ENCODE peak calls at places on chromosomes 11 and 22, in six cellular contexts. P is H1, I is IMR-90, S is neuronal stem cell, T is H9, Z is mesenchymal stem cell. K is an unnamed sample.
A peak's percentile ranks its signal among the peaks of the same experiment; 100 is the strongest.

GRCh38 chr11:27100534-27100933 is 59.9 kb downstream of the BBOX1 start:
- DNase-seq in T (no peak), P (no peak), Z (no peak), S (no peak), I (no peak), K (no peak)

GRCh38 chr22:39543095-39543494 is 10.5 kb upstream of the RPS19BP1 start:
- DNase-seq in Z (peak; percentile 38), T (peak; percentile 68), P (no peak), I (peak; percentile 32), S (no peak), K (no peak)

GRCh38 chr11:16795146-16795545 is 56.7 kb downstream of the C11orf58 start:
- DNase-seq in T (no peak), I (no peak), P (no peak), Z (no peak), S (no peak), K (no peak)

GRCh38 chr11:111541209-111542061 is 915 bp downstream of the LAYN start:
- DNase-seq in T (peak; percentile 60), S (peak; percentile 9), P (no peak), I (peak; percentile 92), Z (peak; percentile 90), K (peak; percentile 79)

GRCh38 chr11:75159081-75159953 is 8.4 kb downstream of the SLCO2B1 start:
- DNase-seq in I (no peak), S (no peak), P (no peak), T (peak; percentile 58), Z (no peak), K (peak; percentile 71)

GRCh38 chr11:43830928-43831440 is 49.6 kb upstream of the ALKBH3 start:
- DNase-seq in T (no peak), I (peak; percentile 100), P (peak; percentile 7), S (peak; percentile 24), Z (peak; percentile 100), K (peak; percentile 85)

GRCh38 chr11:69157156-69157821 is 1.6 kb downstream of the SMIM38 start:
- DNase-seq in Z (no peak), S (peak; percentile 75), T (no peak), P (no peak), I (peak; percentile 77), K (no peak)

GRCh38 chr11:77647906-77648305 is 10.3 kb upstream of the CLNS1A start:
- DNase-seq in I (no peak), S (no peak), P (no peak), Z (no peak), T (no peak), K (no peak)

GRCh38 chr11:60831143-60831500 is 10.8 kb upstream of the CCDC86 start:
- DNase-seq in T (peak; percentile 73), I (peak; percentile 68), Z (peak; percentile 69), S (peak; percentile 64), P (peak; percentile 49), K (peak; percentile 96)

GRCh38 chr22:46652930-46653331 is 32.7 kb downstream of the GRAMD4 start:
- DNase-seq in T (no peak), Z (peak; percentile 25), S (no peak), I (peak; percentile 35), P (no peak), K (no peak)

GRCh38 chr11:26593686-26594085 is 21.6 kb upstream of the MUC15 start:
- DNase-seq in P (no peak), I (no peak), T (no peak), Z (no peak), S (no peak), K (peak; percentile 91)

GRCh38 chr11:65454696-65455456 is 32.3 kb downstream of the NEAT1 start:
- DNase-seq in S (peak; percentile 80), I (peak; percentile 74), T (peak; percentile 95), P (peak; percentile 69), Z (peak; percentile 86), K (peak; percentile 84)

GRCh38 chr11:488062-488461 is 19.0 kb downstream of the RNH1 start:
- DNase-seq in T (no peak), I (no peak), S (no peak), Z (no peak), P (no peak), K (no peak)

GRCh38 chr11:10208045-10208674 is 85.9 kb downstream of the SBF2 start:
- DNase-seq in Z (peak; percentile 49), T (no peak), I (peak; percentile 64), S (peak; percentile 1), P (no peak), K (peak; percentile 83)

DNA sequence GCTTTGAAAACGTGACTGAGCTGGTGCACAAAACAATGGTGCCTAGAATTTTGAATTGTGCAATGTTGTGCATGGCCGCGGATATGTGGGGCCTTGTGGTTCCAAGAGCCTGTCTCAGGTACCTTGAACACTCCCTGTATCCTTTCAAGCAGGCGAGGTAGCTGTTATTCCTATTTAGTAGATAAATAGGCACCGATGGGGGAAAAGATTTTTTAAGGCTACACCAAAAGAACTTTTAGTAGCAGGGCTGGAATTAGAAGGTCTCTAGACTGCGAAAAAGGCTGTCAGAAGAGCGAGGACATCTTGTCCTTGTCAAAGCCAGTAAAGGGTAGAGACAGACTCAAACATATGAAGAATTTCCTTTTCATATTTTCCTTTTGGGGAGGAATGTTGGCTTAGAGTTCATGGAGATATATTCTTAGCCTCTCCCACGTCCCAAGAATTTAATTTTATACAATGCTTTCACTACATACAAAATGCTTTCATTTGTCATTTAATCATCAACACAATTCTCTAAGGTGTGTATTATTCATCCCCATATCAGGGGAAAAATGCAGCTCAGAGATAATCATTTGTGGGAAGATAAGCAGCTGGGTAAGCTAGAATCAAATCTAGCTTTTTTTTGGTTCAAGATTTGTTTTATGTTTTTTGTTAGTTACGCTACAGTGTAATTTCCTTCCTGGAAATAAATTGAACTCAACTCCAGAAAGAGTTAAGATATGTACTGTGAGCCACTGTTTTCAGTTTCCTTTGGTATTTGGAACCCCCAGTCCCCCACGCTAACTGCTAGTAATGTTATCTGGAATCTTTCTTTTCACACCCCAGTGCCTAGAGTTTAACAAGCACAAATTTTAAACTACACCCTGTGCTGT is 1.7 kb upstream of the HSPA8 start:
- DNase-seq in S (no peak), I (peak; percentile 59), P (no peak), Z (peak; percentile 78), T (no peak), K (no peak)
- H4K8ac ChIP-seq in S (no peak overlapping the region), I (peak overlapping the region; percentile 96), P (no peak overlapping the region), Z (peak overlapping the region; percentile 100), T (no peak overlapping the region), K (peak overlapping the region; percentile 99)

DNA sequence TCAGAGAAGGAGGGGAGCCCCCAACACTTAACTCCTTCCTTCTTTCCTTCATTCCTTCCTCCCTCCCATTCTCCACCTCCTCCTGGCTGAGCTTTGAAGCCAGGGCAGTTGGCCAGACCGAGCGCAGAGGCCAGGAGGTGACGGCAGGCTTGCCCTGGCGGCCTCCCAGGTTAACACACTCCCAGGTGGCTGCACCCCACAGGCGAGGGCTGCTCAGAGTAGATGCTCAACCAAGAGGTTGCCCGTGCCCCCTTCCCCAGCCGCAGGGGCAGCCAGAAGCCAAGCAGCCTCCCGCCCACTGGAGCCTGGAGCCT is 6.3 kb upstream of the CDKN1C start:
- DNase-seq in S (no peak), T (no peak), Z (no peak), P (no peak), I (peak; percentile 30), K (no peak)
- H2AFZ ChIP-seq in S (peak overlapping the region; percentile 88), T (no peak overlapping the region), Z (peak overlapping the region; percentile 51), P (no peak overlapping the region), I (peak overlapping the region; percentile 100), K (peak overlapping the region; percentile 1)

GRCh38 chr11:34773211-34773610 is 143.0 kb downstream of the APIP start:
- DNase-seq in P (no peak), S (no peak), I (no peak), Z (no peak), T (no peak), K (no peak)
- H3K4me1 ChIP-seq in P (no peaks in the 10 kb centered on the region), S (no peaks in the 10 kb centered on the region), I (no peaks in the 10 kb centered on the region), Z (no peaks in the 10 kb centered on the region), T (no peaks in the 10 kb centered on the region), K (no peaks in the 10 kb centered on the region)

GRCh38 chr11:47948137-47948536 is 32.2 kb upstream of the PTPRJ start:
- DNase-seq in Z (no peak), S (no peak), P (no peak), I (no peak), T (peak; percentile 30), K (no peak)

GRCh38 chr11:47943721-47944554 is 36.4 kb upstream of the PTPRJ start:
- DNase-seq in T (peak; percentile 72), P (peak; percentile 44), I (no peak), Z (no peak), S (peak; percentile 51), K (no peak)

GRCh38 chr11:47944555-47945128 is 35.7 kb upstream of the PTPRJ start:
- DNase-seq in I (no peak), S (no peak), T (no peak), P (no peak), Z (no peak), K (no peak)

GRCh38 chr11:47950396-47950795 is 30.0 kb upstream of the PTPRJ start:
- DNase-seq in Z (peak; percentile 35), S (no peak), P (no peak), I (no peak), T (no peak), K (no peak)

DNA sequence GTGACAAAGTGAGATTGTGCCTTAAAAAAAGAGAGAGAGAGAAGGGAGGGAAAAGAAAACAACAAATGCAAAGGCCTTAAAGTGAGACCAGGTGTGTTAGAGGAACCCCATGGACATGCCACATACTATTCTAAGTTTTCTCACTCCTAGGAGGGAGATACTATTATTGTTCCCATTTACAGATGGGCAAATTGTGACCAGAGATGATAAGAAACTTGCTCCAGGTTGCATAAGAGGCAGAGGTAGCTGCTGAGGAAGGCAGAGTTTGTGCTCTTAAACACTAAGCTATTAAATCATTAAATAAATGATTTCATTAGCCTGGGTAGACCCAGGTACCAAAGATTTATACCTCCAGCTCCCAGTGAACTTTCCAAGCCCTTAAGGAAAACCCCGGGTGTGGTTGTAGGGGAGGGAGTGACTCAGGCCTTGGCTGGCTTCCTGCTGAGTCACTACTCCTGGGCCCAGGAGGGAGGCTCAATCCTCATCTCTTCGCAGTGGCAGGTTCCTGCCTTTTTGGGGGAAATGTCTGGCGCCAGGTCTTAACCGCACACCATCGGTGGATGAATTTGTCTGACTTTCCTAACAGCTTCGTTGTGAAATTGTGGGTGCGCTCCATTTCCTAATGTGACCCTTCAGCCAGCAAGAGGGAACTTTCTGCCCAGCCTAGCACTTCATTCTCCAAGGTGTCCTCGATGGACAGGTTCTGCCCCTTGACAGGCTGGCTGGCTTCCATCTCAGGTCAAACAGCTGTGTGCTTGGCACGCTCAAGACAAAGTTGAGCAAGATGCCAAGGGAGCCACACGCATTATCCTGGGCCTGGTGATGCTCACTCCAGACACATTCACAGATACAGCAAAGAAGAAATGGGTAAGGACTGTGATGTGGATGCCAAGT is 33.4 kb upstream of the PTPRJ start:
- DNase-seq in P (no peak), S (no peak), T (peak; percentile 48), Z (peak; percentile 93), I (peak; percentile 95), K (peak; percentile 78)
- H4K8ac ChIP-seq in P (no peak overlapping the region), S (no peak overlapping the region), T (no peak overlapping the region), Z (peak overlapping the region; percentile 59), I (peak overlapping the region; percentile 1), K (no peak overlapping the region)